ENCODE peak calls at places on chromosomes 2 and 18, in seven cellular contexts. P, R, G, I, B, N and A are unnamed samples.

GRCh38 chr2:211468881-211469280 is 912.5 kb downstream of the CPS1 start:
- DNase-seq in P (no peak), R (no peak), G (no peak), I (no peak), B (no peak), N (no peak), A (no peak)

GRCh38 chr2:102442967-102443828 is 20.2 kb downstream of the IL18RAP start:
- DNase-seq in P (peak; percentile 65), R (peak; percentile 28), G (peak; percentile 18), I (peak; percentile 16), B (peak; percentile 22), N (no peak), A (no peak)

GRCh38 chr2:38409136-38409903 is 32.2 kb upstream of the ATL2 start:
- DNase-seq in P (no peak), R (peak; percentile 91), G (no peak), I (peak; percentile 54), B (no peak), N (peak; percentile 43), A (no peak)

GRCh38 chr18:47109720-47110119 is 40.6 kb downstream of the HDHD2 start:
- DNase-seq in P (no peak), R (no peak), G (no peak), I (no peak), B (no peak), N (no peak), A (no peak)

GRCh38 chr2:173119944-173120343 is 44.3 kb downstream of the MAP3K20 start:
- DNase-seq in P (no peak), R (no peak), G (no peak), I (no peak), B (no peak), N (no peak), A (no peak)

GRCh38 chr2:25340340-25340886 is 1.3 kb downstream of the DNMT3A start:
- DNase-seq in P (no peak), R (peak; percentile 60), G (no peak), I (peak; percentile 65), B (peak; percentile 57), N (peak; percentile 73), A (no peak)

GRCh38 chr2:203802277-203803045 is 65.1 kb upstream of the CTLA4 start:
- DNase-seq in P (no peak), R (no peak), G (no peak), I (no peak), B (no peak), N (no peak), A (no peak)

GRCh38 chr2:75241696-75242095 is 42.4 kb upstream of the TACR1 start:
- DNase-seq in P (no peak), R (no peak), G (no peak), I (no peak), B (no peak), N (no peak), A (no peak)

GRCh38 chr2:18584608-18584954 is 4.8 kb downstream of the NT5C1B start:
- DNase-seq in P (no peak), R (no peak), G (no peak), I (no peak), B (no peak), N (no peak), A (no peak)

GRCh38 chr18:67783215-67783946 is 266.9 kb upstream of the DSEL start:
- DNase-seq in P (no peak), R (no peak), G (no peak), I (no peak), B (no peak), N (no peak), A (no peak)

GRCh38 chr2:230537531-230537976 is 121.6 kb downstream of the SP100 start:
- DNase-seq in P (no peak), R (no peak), G (no peak), I (no peak), B (no peak), N (no peak), A (no peak)

GRCh38 chr2:25328152-25329085 is 13.3 kb downstream of the DNMT3A start:
- DNase-seq in P (no peak), R (no peak), G (no peak), I (no peak), B (no peak), N (no peak), A (no peak)

GRCh38 chr2:241673797-241674725 is 12.6 kb downstream of the DTYMK start:
- DNase-seq in P (no peak), R (no peak), G (no peak), I (no peak), B (no peak), N (peak; percentile 51), A (peak; percentile 73)

GRCh38 chr2:213187386-213187785 is 36.0 kb upstream of the IKZF2 start:
- DNase-seq in P (no peak), R (no peak), G (no peak), I (no peak), B (no peak), N (no peak), A (no peak)

GRCh38 chr2:230794472-230794871 is 70.3 kb upstream of the ITM2C start:
- DNase-seq in P (peak; percentile 56), R (no peak), G (no peak), I (no peak), B (no peak), N (no peak), A (no peak)

GRCh38 chr2:164479460-164479859 is 141.8 kb downstream of the GRB14 start:
- DNase-seq in P (no peak), R (peak; percentile 45), G (no peak), I (no peak), B (no peak), N (no peak), A (no peak)

GRCh38 chr18:8469793-8470192 is 139.4 kb upstream of the RAB12 start:
- DNase-seq in P (no peak), R (no peak), G (no peak), I (no peak), B (no peak), N (no peak), A (no peak)

GRCh38 chr2:11691071-11691660 is 21.2 kb upstream of the NTSR2 start:
- DNase-seq in P (no peak), R (no peak), G (no peak), I (no peak), B (no peak), N (no peak), A (no peak)

GRCh38 chr2:11684894-11685460 is 15.0 kb upstream of the NTSR2 start:
- DNase-seq in P (no peak), R (peak; percentile 34), G (no peak), I (no peak), B (no peak), N (no peak), A (no peak)

GRCh38 chr2:11685906-11686470 is 16.0 kb upstream of the NTSR2 start:
- DNase-seq in P (no peak), R (no peak), G (no peak), I (no peak), B (no peak), N (no peak), A (no peak)

GRCh38 chr2:11687736-11688135 is 17.7 kb upstream of the NTSR2 start:
- DNase-seq in P (no peak), R (no peak), G (no peak), I (no peak), B (no peak), N (no peak), A (no peak)

DNA sequence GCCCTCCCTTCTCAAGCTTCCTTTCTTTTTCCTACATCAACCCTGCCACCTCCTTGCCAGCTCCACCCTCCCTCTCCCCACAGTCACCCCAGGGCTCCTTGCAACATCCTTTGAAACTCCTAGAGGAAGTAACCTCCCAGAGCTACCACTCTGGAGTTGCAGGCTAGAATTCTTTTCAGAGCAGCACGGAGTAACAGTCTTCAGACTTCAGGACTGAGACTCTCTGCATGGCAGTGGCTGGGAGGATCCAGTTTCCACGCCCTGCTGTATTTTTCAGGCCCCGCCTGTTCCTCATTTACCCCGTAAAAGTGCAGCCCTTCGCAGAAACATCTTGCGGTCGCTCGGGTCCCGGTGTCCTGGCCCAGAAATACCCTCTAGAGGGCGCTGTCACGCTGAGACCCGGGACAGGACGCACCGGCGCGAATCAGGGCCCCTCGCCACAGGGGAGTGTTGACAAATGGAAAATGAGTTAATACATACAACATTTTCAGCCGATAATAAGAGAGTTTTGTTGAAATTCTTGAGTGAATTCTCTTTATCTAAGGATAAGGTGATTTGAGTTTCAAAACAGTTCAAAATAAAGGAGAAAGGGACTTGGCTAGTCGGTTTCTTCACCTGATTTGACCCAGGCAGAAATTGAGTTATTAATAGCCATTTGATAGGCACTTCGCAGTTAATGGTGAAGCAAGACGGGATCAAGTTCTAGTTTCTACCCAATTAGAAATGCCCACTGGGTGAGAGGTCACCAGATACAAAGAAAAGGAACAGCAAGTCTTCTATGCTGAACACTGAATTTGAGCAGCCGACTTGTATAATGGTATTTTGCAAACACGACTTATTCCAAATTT is 18.5 kb upstream of the NTSR2 start:
- DNase-seq in P (peak; percentile 93), R (peak; percentile 86), G (peak; percentile 72), I (peak; percentile 89), B (peak; percentile 86), N (peak; percentile 89), A (peak; percentile 76)
- TF ChIP-seq POLR2A in P (no peak), R (no peak), G (no peak), I (no peak), B (no peak), N (no peak), A (peak; percentile 21)

GRCh38 chr2:122804494-122804893 is 1049.0 kb downstream of the TSN start:
- DNase-seq in P (no peak), R (no peak), G (no peak), I (no peak), B (no peak), N (no peak), A (no peak)

GRCh38 chr2:122805346-122805745 is 1049.9 kb downstream of the TSN start:
- DNase-seq in P (no peak), R (no peak), G (no peak), I (no peak), B (no peak), N (no peak), A (no peak)

DNA sequence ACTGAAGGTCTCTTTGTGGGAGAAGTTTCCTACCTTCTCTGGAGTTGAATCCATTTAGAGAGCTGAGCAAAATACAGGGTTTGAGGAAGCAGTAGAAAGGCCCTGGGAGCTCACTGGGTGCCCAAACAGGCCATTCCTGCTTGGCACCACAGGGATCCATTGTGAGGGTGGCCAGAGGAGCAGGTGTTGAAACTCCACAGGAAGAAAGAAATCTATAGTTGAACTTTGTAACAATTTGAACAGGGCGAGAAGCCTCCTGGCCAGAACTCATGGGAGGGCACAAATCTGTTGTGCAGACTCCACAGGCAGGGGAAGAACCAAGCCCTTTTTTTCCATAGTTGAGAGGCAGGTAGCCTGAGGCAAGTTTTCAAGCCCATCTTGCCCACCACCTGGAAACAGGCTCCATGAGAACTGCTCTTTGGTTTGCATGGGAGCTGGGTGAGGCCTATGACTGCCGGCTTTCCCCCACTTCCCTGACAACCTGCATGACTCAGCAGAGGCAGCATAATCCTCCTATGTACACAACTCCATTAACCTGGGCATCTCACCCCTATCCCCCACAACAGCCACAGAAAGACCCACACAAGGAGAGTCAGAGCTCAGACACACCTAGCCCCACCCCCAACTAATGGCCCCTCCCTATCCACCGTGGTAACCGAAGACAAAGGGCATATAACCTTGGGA is 1053.0 kb downstream of the TSN start:
- DNase-seq in P (no peak), R (no peak), G (no peak), I (no peak), B (no peak), N (no peak), A (no peak)
- TF ChIP-seq POLR2A in P (no peak), R (no peak), G (no peak), I (no peak), B (no peak), N (no peak), A (no peak)

GRCh38 chr18:52510139-52510538 is 170.1 kb downstream of the DCC start:
- DNase-seq in P (no peak), R (no peak), G (no peak), I (no peak), B (no peak), N (no peak), A (no peak)
- TF ChIP-seq POLR2A in P (no peak), R (no peak), G (no peak), I (no peak), B (no peak), N (no peak), A (no peak)

GRCh38 chr2:70143314-70144150 is 47.3 kb downstream of the C2orf42 start:
- DNase-seq in P (peak; percentile 73), R (peak; percentile 70), G (no peak), I (peak; percentile 63), B (peak; percentile 63), N (peak; percentile 64), A (peak; percentile 74)
- TF ChIP-seq POLR2A in P (no peak), R (no peak), G (peak; percentile 82), I (no peak), B (no peak), N (no peak), A (peak; percentile 60)